ENCODE peak calls at places on chromosomes 7 and 10, in four cellular contexts. X is H9, E is adrenal gland, O is hepatocyte. M is an unnamed sample.

GRCh38 chr7:42471573-42472174 is 234.7 kb upstream of the GLI3 start:
- DNase-seq in E (no peak), O (no peak), X (no peak), M (no peak)

GRCh38 chr10:131580076-131580652 is 268.6 kb upstream of the TCERG1L start:
- DNase-seq in O (no peak), X (no peak), E (no peak), M (no peak)

GRCh38 chr10:46237815-46238510 is 48.8 kb upstream of the ANTXRL start:
- DNase-seq in O (no peak), E (no peak), X (no peak), M (no peak)

GRCh38 chr7:27346531-27347260 is 104.1 kb downstream of the EVX1 start:
- DNase-seq in E (peak), O (peak), X (peak), M (no peak)

GRCh38 chr7:19561121-19561805 is 147.6 kb downstream of the POLR1F start:
- DNase-seq in X (no peak), E (no peak), O (no peak), M (no peak)

GRCh38 chr10:97571622-97572021 is 957 bp upstream of the ANKRD2 start:
- DNase-seq in O (peak), X (no peak), E (no peak), M (no peak)

GRCh38 chr7:17041324-17041723 is 159.5 kb upstream of the AGR3 start:
- DNase-seq in X (no peak), E (no peak), O (no peak), M (no peak)

GRCh38 chr10:112767156-112767555 is 182.9 kb upstream of the TCF7L2 start:
- DNase-seq in E (no peak), X (no peak), O (no peak), M (no peak)

GRCh38 chr7:137146552-137146961 is 197.0 kb downstream of the PTN start:
- DNase-seq in O (no peak), E (no peak), X (no peak), M (no peak)

GRCh38 chr7:40156988-40157387 is 22.2 kb downstream of the SUGCT start:
- DNase-seq in X (no peak), E (no peak), O (peak), M (no peak)

GRCh38 chr7:99000904-99001442 is 122.6 kb downstream of the TRRAP start:
- DNase-seq in X (no peak), E (no peak), O (no peak), M (no peak)

GRCh38 chr10:26556756-26557640 is 118.9 kb downstream of the APBB1IP start:
- DNase-seq in E (peak), O (peak), X (peak), M (peak)

GRCh38 chr7:38335123-38335489 is 61.7 kb upstream of the TARP start:
- DNase-seq in O (no peak), E (no peak), X (no peak), M (no peak)

GRCh38 chr10:48651839-48652238 is 32.8 kb upstream of the WDFY4 start:
- DNase-seq in X (no peak), O (no peak), E (no peak), M (no peak)

GRCh38 chr10:12638103-12638502 is 288.8 kb downstream of the CAMK1D start:
- DNase-seq in E (no peak), O (peak), X (no peak), M (no peak)

GRCh38 chr10:121455377-121455776 is 142.9 kb downstream of the FGFR2 start:
- DNase-seq in X (no peak), E (no peak), O (peak), M (no peak)

GRCh38 chr7:77687747-77688144 is 8.5 kb upstream of the RSBN1L start:
- DNase-seq in X (no peak), E (no peak), O (no peak), M (no peak)

GRCh38 chr10:71085689-71086438 is 126.5 kb upstream of the UNC5B start:
- DNase-seq in O (peak), X (peak), E (peak), M (peak)

GRCh38 chr10:78971094-78971682 is 97.6 kb upstream of the ZMIZ1 start:
- DNase-seq in E (no peak), O (no peak), X (no peak), M (no peak)
- TF ChIP-seq CTCF in E (no peak), O (no peak), X (peak), M (no peak)

GRCh38 chr10:6562221-6562620 is 17.9 kb downstream of the PRKCQ start:
- DNase-seq in O (no peak), E (no peak), X (no peak), M (no peak)

GRCh38 chr10:6558759-6559429 is 21.2 kb downstream of the PRKCQ start:
- DNase-seq in E (no peak), X (no peak), O (no peak), M (no peak)

GRCh38 chr10:6553937-6554336 is 26.1 kb downstream of the PRKCQ start:
- DNase-seq in O (no peak), E (no peak), X (no peak), M (no peak)

GRCh38 chr10:6561552-6561951 is 18.5 kb downstream of the PRKCQ start:
- DNase-seq in E (no peak), O (no peak), X (no peak), M (no peak)

DNA sequence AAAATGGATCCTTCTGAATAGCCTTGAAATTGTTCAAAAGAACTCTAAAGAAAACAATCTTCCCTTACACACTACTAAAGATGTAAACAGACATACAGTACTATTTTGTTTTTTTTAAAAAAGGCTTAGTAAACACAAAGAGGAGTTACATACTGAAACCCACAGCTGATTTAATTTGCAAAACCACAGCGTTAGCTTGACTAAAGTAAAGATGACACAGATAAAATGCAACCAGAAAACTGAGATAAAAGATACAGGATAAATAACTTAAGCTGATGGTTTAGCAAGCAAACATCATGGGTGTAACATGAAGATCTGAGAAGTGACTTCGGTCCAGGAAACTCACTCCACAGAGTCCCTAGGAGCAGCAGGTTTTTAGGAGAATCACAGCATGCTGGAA is 21.8 kb downstream of the PRKCQ start:
- DNase-seq in X (no peak), E (no peak), O (no peak), M (no peak)
- TF ChIP-seq CTCF in X (no peak), E (no peak), O (no peak), M (no peak)

GRCh38 chr7:151682831-151683614 is 163.3 kb upstream of the RHEB start:
- DNase-seq in E (no peak), O (no peak), X (no peak), M (peak)

GRCh38 chr7:151680810-151681209 is 161.1 kb upstream of the RHEB start:
- DNase-seq in X (no peak), E (no peak), O (no peak), M (peak)

GRCh38 chr7:151683615-151684407 is 164.1 kb upstream of the RHEB start:
- DNase-seq in E (no peak), X (no peak), O (no peak), M (peak)

GRCh38 chr7:151679868-151680534 is 160.3 kb upstream of the RHEB start:
- DNase-seq in X (no peak), O (no peak), E (no peak), M (no peak)

GRCh38 chr7:151681726-151682125 is 162.0 kb upstream of the RHEB start:
- DNase-seq in O (no peak), X (no peak), E (no peak), M (no peak)
- TF ChIP-seq CTCF in O (no peak), X (no peak), E (no peak), M (no peak)

GRCh38 chr10:114819313-114819712 is 2.3 kb upstream of the FHIP2A start:
- DNase-seq in E (no peak), O (no peak), X (no peak), M (no peak)

GRCh38 chr10:114824396-114824795 is 2.8 kb downstream of the FHIP2A start:
- DNase-seq in O (no peak), E (no peak), X (no peak), M (no peak)

GRCh38 chr10:114822771-114823463 is 1.3 kb downstream of the FHIP2A start:
- DNase-seq in E (no peak), X (no peak), O (peak), M (no peak)

GRCh38 chr10:114821915-114822770 is 563 bp downstream of the FHIP2A start:
- DNase-seq in O (peak), X (peak), E (peak), M (peak)

DNA sequence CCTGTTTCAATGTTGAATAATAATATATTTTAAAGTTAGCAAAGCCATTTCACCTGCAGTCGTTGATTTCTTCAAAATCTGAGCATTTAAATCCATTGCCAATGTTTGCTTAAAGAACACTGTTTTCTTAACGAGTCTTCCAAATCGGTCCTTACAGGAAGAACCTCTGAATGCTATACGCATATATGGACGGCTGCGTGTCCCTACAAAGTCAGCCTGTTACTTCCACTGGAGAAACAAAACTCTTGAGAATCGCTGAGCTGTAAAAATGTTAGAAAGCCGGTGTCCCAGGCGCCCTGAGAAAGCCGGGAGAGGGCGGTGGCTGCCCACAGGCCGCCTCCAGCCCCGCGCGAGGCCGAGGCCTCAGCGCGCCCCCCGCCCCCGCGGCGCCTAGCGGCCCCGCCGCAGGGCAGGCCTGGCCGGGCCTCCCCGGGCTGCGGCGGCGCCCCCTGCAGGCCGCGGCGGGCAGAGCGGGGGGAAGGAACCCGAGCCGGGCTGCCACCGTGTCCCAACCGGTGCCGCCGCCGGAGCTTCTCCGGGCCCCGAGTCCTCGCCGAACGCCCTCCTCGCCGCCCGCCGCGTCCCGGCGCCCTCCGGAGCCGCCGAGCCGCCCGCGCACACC is at the start of gene FHIP2A:
- DNase-seq in X (peak), E (peak), O (peak), M (peak)
- TF ChIP-seq CTCF in X (peak), E (peak), O (peak), M (peak)

GRCh38 chr10:6115411-6115800 is 26.6 kb downstream of the RBM17 start:
- DNase-seq in O (no peak), X (no peak), E (no peak), M (no peak)
- TF ChIP-seq CTCF in O (no peak), X (no peak), E (no peak), M (no peak)

DNA sequence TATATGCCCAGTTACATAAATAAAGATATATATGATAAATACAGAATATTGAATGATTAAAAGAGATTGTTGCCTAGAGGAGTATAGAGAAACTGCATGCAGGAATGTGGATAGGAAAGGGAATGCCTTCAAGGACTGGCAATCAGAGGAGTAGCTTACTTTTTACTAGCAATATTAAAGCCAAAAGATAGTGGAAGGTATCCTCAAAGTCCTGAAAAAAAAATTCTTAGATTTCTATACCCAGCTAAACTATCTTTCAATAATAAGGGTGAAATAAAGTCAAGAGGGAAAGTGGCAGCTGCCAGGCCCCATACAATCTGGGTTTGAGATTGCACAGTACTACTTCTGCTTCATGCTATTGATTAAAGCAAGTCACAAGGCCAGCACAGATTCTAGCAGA is 733.2 kb downstream of the GATA3 start:
- DNase-seq in E (no peak), O (no peak), X (no peak), M (no peak)
- TF ChIP-seq CTCF in E (no peak), O (no peak), X (no peak), M (no peak)

DNA sequence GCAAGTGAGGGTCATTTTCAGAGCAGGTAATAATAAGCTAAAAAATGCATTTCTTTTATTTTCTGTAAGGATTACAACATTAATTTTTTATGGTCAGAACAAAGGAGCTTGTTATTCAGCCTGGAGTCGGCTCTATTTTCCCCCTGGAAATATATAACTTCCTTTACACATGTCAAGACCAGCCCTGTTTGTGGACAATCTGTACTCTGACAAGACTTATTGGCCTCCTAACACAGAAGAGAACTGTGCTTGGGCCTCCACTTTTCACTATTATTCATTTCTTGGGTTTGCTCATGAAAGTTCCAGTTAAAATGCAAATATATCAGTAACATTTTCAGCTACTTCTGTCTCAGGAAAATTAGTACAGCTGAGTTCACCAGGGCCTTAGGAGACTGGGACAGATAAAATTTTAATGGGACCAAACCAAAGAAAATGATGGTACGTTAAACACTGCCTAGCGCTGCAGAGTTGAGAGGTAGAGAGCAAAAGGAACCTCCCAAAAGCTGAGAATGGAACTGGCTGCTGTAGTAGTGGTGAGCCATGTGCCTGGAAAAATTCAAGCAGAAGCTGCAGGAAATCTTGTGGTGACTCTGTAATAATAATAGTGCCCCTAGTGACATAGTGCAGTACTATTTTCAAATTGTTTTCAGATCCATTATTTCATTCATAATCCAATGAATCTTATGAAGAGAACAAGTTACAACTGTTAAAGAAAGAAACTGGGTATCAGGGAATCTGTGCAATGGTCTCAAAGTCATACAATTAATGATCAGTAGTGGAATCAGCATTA is 227.2 kb upstream of the KIAA1217 start:
- DNase-seq in X (no peak), O (no peak), E (no peak), M (no peak)
- TF ChIP-seq CTCF in X (peak), O (peak), E (no peak), M (no peak)

GRCh38 chr7:157299613-157300405 is 37.0 kb upstream of the DNAJB6 start:
- DNase-seq in E (no peak), O (no peak), X (no peak), M (no peak)
- TF ChIP-seq CTCF in E (no peak), O (no peak), X (peak), M (no peak)

GRCh38 chr10:30781571-30782542 is 152.3 kb upstream of the LYZL2 start:
- DNase-seq in E (no peak), O (no peak), X (no peak), M (no peak)
- TF ChIP-seq CTCF in E (no peak), O (no peak), X (no peak), M (no peak)

GRCh38 chr7:140638311-140638791 is 2.3 kb downstream of the DENND2A start:
- DNase-seq in E (no peak), O (peak), X (peak), M (no peak)
- TF ChIP-seq CTCF in E (no peak), O (peak), X (peak), M (no peak)